ENCODE peak calls at places on chromosomes 16 and 17, in four cellular contexts. M is BJ; Y is GM03348; T is effector CD4-positive, alpha-beta T cell. I is an unnamed sample.

GRCh38 chr16:74031551-74031950 is 265.1 kb upstream of the PSMD7 start:
- DNase-seq in M (no peak), T (no peak), Y (no peak), I (no peak)

GRCh38 chr17:18107971-18108370 is 585 bp upstream of the MYO15A start:
- DNase-seq in M (no peak), Y (no peak), T (no peak), I (no peak)

GRCh38 chr16:66705790-66706505 is 9.4 kb upstream of the CMTM4 start:
- DNase-seq in Y (no peak), M (no peak), T (no peak), I (no peak)

GRCh38 chr16:683396-684066 is 603 bp downstream of the JMJD8 start:
- DNase-seq in T (no peak), M (no peak), Y (no peak), I (no peak)

GRCh38 chr17:5619088-5619740 is 34.9 kb upstream of the NLRP1 start:
- DNase-seq in M (no peak), T (no peak), Y (no peak), I (no peak)

GRCh38 chr17:60577147-60577925 is 22.7 kb upstream of the PPM1D start:
- DNase-seq in Y (peak; percentile 74), M (no peak), T (no peak), I (no peak)

GRCh38 chr16:55403464-55403863 is 75.5 kb upstream of the MMP2 start:
- DNase-seq in Y (no peak), T (no peak), M (no peak), I (no peak)

GRCh38 chr17:72386619-72387237 is 265.9 kb downstream of the SOX9 start:
- DNase-seq in Y (no peak), T (no peak), M (no peak), I (no peak)

GRCh38 chr17:51035436-51035835 is 85.2 kb downstream of the SPAG9 start:
- DNase-seq in Y (peak; percentile 70), M (peak; percentile 75), T (no peak), I (no peak)